ENCODE peak calls at places on chromosome 15, in seven cellular contexts. P is GM10248; B is mesendoderm; Z is smooth muscle cell of the brain vasculature; Y is activated naive CD8-positive, alpha-beta T cell treated with anti-CD3 and anti-CD28 coated beads, Interleukin-2, amount 50 U/mL, for 24 hours; D is kidney; E is tibial artery. A is an unnamed sample.
A peak's percentile ranks its signal among the peaks of the same experiment; 100 is the strongest.

GRCh38 chr15:72919936-72920455 is 132.3 kb upstream of the NEO1 start:
- DNase-seq in P (no peak), B (no peak), Z (no peak), Y (no peak), D (no peak), E (no peak), A (no peak)

GRCh38 chr15:38809621-38810020 is 245.0 kb upstream of the RASGRP1 start:
- DNase-seq in P (no peak), B (no peak), Z (no peak), Y (no peak), D (no peak), E (no peak), A (no peak)

GRCh38 chr15:28208583-28208982 is 109.5 kb upstream of the OCA2 start:
- DNase-seq in P (no peak), B (no peak), Z (no peak), Y (no peak), D (no peak), E (no peak), A (no peak)

GRCh38 chr15:101127503-101128076 is 124.3 kb downstream of the CHSY1 start:
- DNase-seq in P (peak; percentile 61), B (no peak), Z (peak; percentile 94), Y (peak; percentile 63), D (peak; percentile 88), E (peak; percentile 96), A (peak; percentile 88)

GRCh38 chr15:38213392-38213791 is 39.2 kb upstream of the SPRED1 start:
- DNase-seq in P (no peak), B (no peak), Z (no peak), Y (no peak), D (no peak), E (no peak), A (no peak)

GRCh38 chr15:92909131-92909781 is 9.1 kb downstream of the CHD2 start:
- DNase-seq in P (no peak), B (no peak), Z (no peak), Y (no peak), D (no peak), E (no peak), A (no peak)

GRCh38 chr15:81033508-81033907 is 32.8 kb downstream of the TLNRD1 start:
- DNase-seq in P (no peak), B (no peak), Z (no peak), Y (no peak), D (no peak), E (no peak), A (no peak)

GRCh38 chr15:58348095-58348812 is 83.5 kb upstream of the LIPC start:
- DNase-seq in P (no peak), B (no peak), Z (no peak), Y (no peak), D (no peak), E (no peak), A (no peak)

GRCh38 chr15:89303986-89304385 is 30.6 kb downstream of the POLG start:
- DNase-seq in P (no peak), B (no peak), Z (no peak), Y (no peak), D (no peak), E (no peak), A (no peak)

GRCh38 chr15:51739056-51739455 is 1.6 kb upstream of the LYSMD2 start:
- DNase-seq in P (no peak), B (no peak), Z (no peak), Y (no peak), D (no peak), E (no peak), A (no peak)

GRCh38 chr15:66882251-66883020 is 180.4 kb downstream of the SMAD6 start:
- DNase-seq in P (peak; percentile 5), B (no peak), Z (no peak), Y (no peak), D (no peak), E (peak; percentile 77), A (no peak)

GRCh38 chr15:44286814-44287555 is 1.5 kb upstream of the GOLM2 start:
- DNase-seq in P (no peak), B (no peak), Z (no peak), Y (no peak), D (no peak), E (no peak), A (peak; percentile 78)

GRCh38 chr15:70260096-70260495 is 162.4 kb upstream of the TLE3 start:
- DNase-seq in P (no peak), B (no peak), Z (no peak), Y (no peak), D (no peak), E (no peak), A (peak; percentile 44)

GRCh38 chr15:38857814-38858213 is 293.2 kb upstream of the RASGRP1 start:
- DNase-seq in P (no peak), B (no peak), Z (no peak), Y (no peak), D (no peak), E (no peak), A (no peak)

GRCh38 chr15:98160236-98160635 is 199.7 kb downstream of the ARRDC4 start:
- DNase-seq in P (no peak), B (no peak), Z (no peak), Y (no peak), D (no peak), E (no peak), A (no peak)

GRCh38 chr15:71761649-71762048 is 48.7 kb upstream of the NR2E3 start:
- DNase-seq in P (no peak), B (peak; percentile 17), Z (no peak), Y (no peak), D (peak; percentile 81), E (no peak), A (no peak)

GRCh38 chr15:75864213-75865059 is 21.2 kb downstream of the UBE2Q2 start:
- DNase-seq in P (no peak), B (no peak), Z (no peak), Y (no peak), D (no peak), E (no peak), A (no peak)

GRCh38 chr15:70258369-70259029 is 160.8 kb upstream of the TLE3 start:
- DNase-seq in P (no peak), B (no peak), Z (no peak), Y (peak; percentile 88), D (peak; percentile 75), E (no peak), A (peak; percentile 90)

GRCh38 chr15:31461911-31462480 is 135.4 kb downstream of the KLF13 start:
- DNase-seq in P (no peak), B (no peak), Z (no peak), Y (no peak), D (no peak), E (peak; percentile 37), A (peak; percentile 40)

GRCh38 chr15:66212471-66212870 is 41.1 kb downstream of the MEGF11 start:
- DNase-seq in P (no peak), B (no peak), Z (no peak), Y (no peak), D (no peak), E (peak; percentile 51), A (peak; percentile 41)

GRCh38 chr15:81358248-81358647 is 15.8 kb downstream of the TMC3 start:
- DNase-seq in P (no peak), B (no peak), Z (no peak), Y (no peak), D (no peak), E (no peak), A (no peak)

GRCh38 chr15:49918106-49918505 is 200.9 kb downstream of the ATP8B4 start:
- DNase-seq in P (no peak), B (no peak), Z (no peak), Y (no peak), D (no peak), E (no peak), A (no peak)

GRCh38 chr15:100681335-100681746 is 79.0 kb downstream of the ASB7 start:
- DNase-seq in P (no peak), B (no peak), Z (no peak), Y (no peak), D (no peak), E (peak; percentile 63), A (no peak)